ENCODE peak calls at places on chromosomes 5 and 9, in seven cellular contexts. C is activated T-helper 1 cell treated with anti-CD3 and anti-CD28 coated beads, Interleukin-12 subunit alpha, Interleukin-12 subunit beta, Interleukin-2, Interleukin-4 antibody, amounts not matched to agents 30 ng/mL and 10 ng/mL and 1 ng/mL, durations not matched to agents 14 hours and 24 hours and 36 hours; F is heart left ventricle; N is NCI-H345; J is H9; E is lower lobe of right lung; R is stimulated activated naive CD4-positive, alpha-beta T cell. G is an unnamed sample.

GRCh38 chr5:14183187-14183939 is 40.2 kb downstream of the TRIO start:
- DNase-seq in J (no peak), N (no peak), C (no peak), R (no peak), E (no peak), F (peak; percentile 47), G (no peak)

GRCh38 chr5:154059039-154059430 is 20.3 kb downstream of the MFAP3 start:
- DNase-seq in E (no peak), N (no peak), R (no peak), J (no peak), F (no peak), C (no peak), G (no peak)

GRCh38 chr5:50328193-50328729 is 112.8 kb downstream of the EMB start:
- DNase-seq in N (no peak), J (no peak), C (no peak), R (no peak), E (no peak), F (no peak), G (no peak)

GRCh38 chr9:122376791-122377190 is 6.0 kb downstream of the PTGS1 start:
- DNase-seq in N (no peak), E (no peak), J (no peak), F (no peak), C (no peak), R (no peak), G (no peak)

GRCh38 chr5:37847978-37848425 is 8.2 kb upstream of the GDNF start:
- DNase-seq in R (no peak), J (peak; percentile 55), N (peak; percentile 67), C (no peak), E (no peak), F (no peak), G (peak; percentile 42)

GRCh38 chr9:34612788-34613390 is 992 bp upstream of the RPP25L start:
- DNase-seq in N (peak; percentile 82), R (peak; percentile 61), E (peak; percentile 78), F (peak; percentile 81), J (peak; percentile 86), C (peak; percentile 55), G (peak; percentile 82)

GRCh38 chr9:104494808-104495207 is 9.3 kb upstream of the OR13F1 start:
- DNase-seq in E (no peak), F (no peak), N (no peak), C (no peak), R (no peak), J (no peak), G (no peak)

GRCh38 chr9:131395027-131395744 is 1.3 kb downstream of the PRRC2B start:
- DNase-seq in R (peak; percentile 79), N (no peak), J (peak; percentile 68), E (peak; percentile 73), C (peak; percentile 76), F (no peak), G (no peak)

GRCh38 chr5:179867476-179867875 is 8.9 kb upstream of the MRNIP start:
- DNase-seq in J (no peak), N (no peak), F (no peak), E (peak; percentile 44), C (no peak), R (no peak), G (no peak)

GRCh38 chr5:66724336-66724735 is 128.1 kb downstream of the MAST4 start:
- DNase-seq in E (no peak), C (no peak), N (no peak), F (no peak), J (no peak), R (no peak), G (no peak)

GRCh38 chr5:76082790-76083554 is at the start of gene SV2C:
- DNase-seq in N (peak; percentile 6), J (peak; percentile 49), R (no peak), E (peak; percentile 45), F (no peak), C (no peak), G (peak; percentile 3)

GRCh38 chr5:131441184-131441583 is 177.3 kb downstream of the CDC42SE2 start:
- DNase-seq in J (no peak), C (no peak), E (no peak), N (no peak), R (no peak), F (no peak), G (no peak)

GRCh38 chr5:73448072-73448432 is 525 bp downstream of the FOXD1 start:
- DNase-seq in C (no peak), R (peak; percentile 32), N (no peak), E (no peak), J (peak; percentile 50), F (no peak), G (peak; percentile 51)

GRCh38 chr9:99351647-99352046 is 129.6 kb downstream of the SEC61B start:
- DNase-seq in R (no peak), F (no peak), C (no peak), E (no peak), J (peak; percentile 47), N (no peak), G (no peak)

GRCh38 chr9:2087500-2088313 is 72.6 kb downstream of the SMARCA2 start:
- DNase-seq in E (no peak), J (no peak), R (peak; percentile 56), F (no peak), C (no peak), N (peak; percentile 0), G (peak; percentile 58)

GRCh38 chr5:10595678-10596309 is 31.9 kb downstream of the ANKRD33B start:
- DNase-seq in E (no peak), F (peak; percentile 64), C (peak; percentile 54), N (no peak), J (no peak), R (no peak), G (peak; percentile 94)

GRCh38 chr5:158461240-158461854 is 602.4 kb upstream of the CLINT1 start:
- DNase-seq in R (no peak), C (no peak), E (no peak), N (no peak), F (no peak), J (no peak), G (no peak)

G was measured in EL.